ENCODE peak calls at places on chromosomes 2 and 18, in six cellular contexts. H is naive thymus-derived CD4-positive, alpha-beta T cell; W is aorta; C is pancreas; L is cardiac muscle cell; U is endodermal cell. Q is an unnamed sample.

GRCh38 chr2:215973954-215974699 is 39.2 kb downstream of the MREG start:
- DNase-seq in C (no peak), U (no peak), W (no peak), H (no peak), L (no peak), Q (no peak)

GRCh38 chr2:26691881-26692813 is at the start of gene KCNK3:
- DNase-seq in U (peak; percentile 91), W (peak; percentile 86), H (peak; percentile 35), L (peak; percentile 89), C (peak; percentile 85), Q (no peak)

GRCh38 chr2:109659356-109660045 is 45.3 kb downstream of the SOWAHC start:
- DNase-seq in W (no peak), H (no peak), L (no peak), U (no peak), C (no peak), Q (no peak)

GRCh38 chr2:239688098-239688497 is 287.3 kb upstream of the HDAC4 start:
- DNase-seq in L (no peak), C (no peak), U (peak; percentile 57), W (peak; percentile 24), H (no peak), Q (no peak)

GRCh38 chr2:241810304-241811208 is 1.6 kb downstream of the NEU4 start:
- DNase-seq in L (no peak), W (peak; percentile 34), U (peak; percentile 50), H (no peak), C (peak; percentile 35), Q (no peak)

GRCh38 chr2:240208096-240208495 is 67.6 kb upstream of the OTOS start:
- DNase-seq in U (no peak), L (no peak), C (no peak), H (no peak), W (peak; percentile 6), Q (no peak)

GRCh38 chr2:20537423-20538307 is 90.8 kb downstream of the RHOB start:
- DNase-seq in H (no peak), W (no peak), U (peak; percentile 88), L (no peak), C (no peak), Q (no peak)

GRCh38 chr2:20129320-20130274 is 78.2 kb upstream of the LAPTM4A start:
- DNase-seq in H (no peak), L (no peak), U (no peak), W (no peak), C (peak; percentile 86), Q (no peak)

GRCh38 chr18:24270937-24271380 is 126.7 kb downstream of the OSBPL1A start:
- DNase-seq in W (no peak), C (no peak), U (peak; percentile 47), L (no peak), H (no peak), Q (no peak)

GRCh38 chr2:184562532-184562931 is 35.8 kb upstream of the ZNF804A start:
- DNase-seq in W (no peak), C (no peak), H (no peak), L (no peak), U (no peak), Q (no peak)

GRCh38 chr2:57843158-57843557 is 203.4 kb upstream of the VRK2 start:
- DNase-seq in C (no peak), L (no peak), W (no peak), U (no peak), H (no peak), Q (no peak)

GRCh38 chr18:43648002-43648401 is 370.7 kb upstream of the SYT4 start:
- DNase-seq in C (no peak), U (no peak), W (no peak), L (no peak), H (no peak), Q (no peak)

DNA sequence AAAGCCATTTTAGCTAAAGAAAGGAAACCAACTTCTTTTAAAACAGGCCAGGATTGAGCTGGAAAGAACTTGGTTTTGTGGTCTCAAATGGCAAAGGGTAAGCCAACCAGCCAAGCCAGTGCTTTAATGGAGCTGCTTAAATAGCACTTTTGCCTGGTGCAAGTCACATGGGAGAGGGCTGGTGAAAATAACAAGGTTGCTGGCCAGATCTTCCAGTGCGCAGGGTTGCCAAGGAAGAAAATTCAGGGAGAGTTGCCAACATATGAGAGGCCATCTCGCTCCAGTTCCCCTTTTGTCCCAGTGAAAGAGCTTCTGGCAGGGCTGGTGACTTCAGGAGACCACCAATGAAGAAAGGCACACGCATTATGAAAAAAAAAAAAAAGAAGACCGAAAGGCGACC is 57.3 kb downstream of the IRS1 start:
- DNase-seq in H (no peak), W (peak; percentile 63), C (no peak), U (no peak), L (no peak), Q (no peak)
- H3K4me3 ChIP-seq in H (no peak overlapping the region), W (no peak overlapping the region), C (no peak overlapping the region), U (no peak overlapping the region), L (no peak overlapping the region), Q (no peak overlapping the region)

GRCh38 chr2:105007367-105007766 is 30.5 kb upstream of the MRPS9 start:
- DNase-seq in U (no peak), H (no peak), C (no peak), W (no peak), L (no peak), Q (no peak)

GRCh38 chr2:105005170-105005569 is 32.7 kb upstream of the MRPS9 start:
- DNase-seq in H (no peak), W (no peak), L (no peak), C (no peak), U (no peak), Q (no peak)

DNA sequence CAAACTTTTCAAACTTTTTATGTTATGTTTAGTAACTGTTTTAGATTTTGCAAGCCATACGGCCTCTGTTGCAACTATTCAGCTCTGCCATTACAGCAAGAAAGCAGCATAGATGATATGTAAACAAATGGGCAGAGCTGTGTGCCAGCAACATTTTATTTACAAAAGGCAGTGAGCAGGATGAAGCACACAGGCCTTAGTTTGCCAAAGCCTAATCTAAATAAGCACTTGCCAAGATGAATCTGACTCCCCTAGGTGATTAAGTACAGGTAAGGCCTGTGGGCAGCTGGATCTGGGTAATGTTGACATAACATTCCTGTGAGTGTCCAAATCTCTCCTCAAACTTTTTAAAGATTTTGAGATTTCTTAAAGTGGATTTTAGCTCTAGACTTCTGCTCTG is 32.3 kb upstream of the MRPS9 start:
- DNase-seq in H (no peak), L (no peak), C (no peak), W (no peak), U (no peak), Q (no peak)
- H3K27ac ChIP-seq in H (no peak overlapping the region), L (no peak overlapping the region), C (no peak overlapping the region), W (no peak overlapping the region), U (no peak overlapping the region), Q (no peak overlapping the region)

GRCh38 chr2:98376301-98376945 is 30.2 kb downstream of the CNGA3 start:
- DNase-seq in L (no peak), U (no peak), C (no peak), H (no peak), W (no peak), Q (no peak)

GRCh38 chr2:98374286-98374685 is 28.0 kb downstream of the CNGA3 start:
- DNase-seq in W (no peak), L (no peak), C (no peak), H (no peak), U (no peak), Q (no peak)

GRCh38 chr2:98372579-98372978 is 26.3 kb downstream of the CNGA3 start:
- DNase-seq in W (no peak), L (no peak), U (no peak), C (no peak), H (no peak), Q (no peak)

GRCh38 chr2:98376996-98377395 is 30.7 kb downstream of the CNGA3 start:
- DNase-seq in C (no peak), W (no peak), H (no peak), U (no peak), L (no peak), Q (no peak)

GRCh38 chr2:98374958-98375570 is 28.8 kb downstream of the CNGA3 start:
- DNase-seq in C (no peak), W (no peak), H (no peak), L (no peak), U (no peak), Q (no peak)
- H3K4me3 ChIP-seq in C (no peak overlapping the region), W (no peak overlapping the region), H (no peak overlapping the region), L (no peak overlapping the region), U (no peak overlapping the region), Q (no peak overlapping the region)

GRCh38 chr2:190181066-190181681 is 118.6 kb upstream of the MSTN start:
- DNase-seq in U (no peak), L (no peak), H (no peak), W (no peak), C (no peak), Q (no peak)

GRCh38 chr2:190179754-190180312 is 117.3 kb upstream of the MSTN start:
- DNase-seq in C (no peak), H (no peak), W (no peak), L (no peak), U (no peak), Q (no peak)

GRCh38 chr2:190183535-190183934 is 121.0 kb upstream of the MSTN start:
- DNase-seq in C (no peak), U (no peak), W (no peak), L (no peak), H (no peak), Q (no peak)

GRCh38 chr2:190180313-190181065 is 118.0 kb upstream of the MSTN start:
- DNase-seq in L (peak; percentile 70), U (peak; percentile 94), H (peak; percentile 11), C (peak; percentile 92), W (peak; percentile 58), Q (peak; percentile 27)

DNA sequence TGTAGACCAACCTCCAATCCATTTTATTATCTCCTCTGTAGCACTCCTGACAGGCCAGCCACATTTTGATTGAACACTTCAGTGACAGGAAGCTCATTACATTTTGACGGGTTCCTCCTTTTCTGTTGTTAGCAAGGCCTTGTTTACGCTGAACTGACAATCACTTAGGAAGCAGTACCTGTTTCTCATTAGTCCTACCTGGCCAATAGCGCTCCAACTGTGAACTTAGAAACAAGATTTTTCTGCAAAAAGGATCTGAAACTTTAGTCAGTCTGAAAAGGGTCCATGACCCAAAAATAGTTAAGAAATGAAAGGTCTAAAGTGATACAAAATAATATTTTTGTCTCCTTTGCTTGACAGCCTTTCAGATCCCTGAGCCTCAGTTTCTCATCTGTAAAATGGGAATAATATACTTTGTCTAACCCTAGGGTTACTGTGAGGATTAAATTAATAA is 119.6 kb upstream of the MSTN start:
- DNase-seq in U (no peak), W (no peak), H (no peak), C (no peak), L (no peak), Q (no peak)
- H3K27ac ChIP-seq in U (no peak overlapping the region), W (no peak overlapping the region), H (no peak overlapping the region), C (no peak overlapping the region), L (no peak overlapping the region), Q (no peak overlapping the region)